ENCODE peak calls at places on chromosomes 16 and 17, in nine cellular contexts. L is left ventricle myocardium inferior, M is BE2C, O is nephron progenitor cell, H is GM12864, U is fibroblast of lung, I is ascending aorta, S is Caco-2, Y is lung. J is an unnamed sample.

GRCh38 chr16:55466209-55466608 is 12.8 kb upstream of the MMP2 start:
- DNase-seq in L (no peak), Y (no peak), H (no peak), O (no peak), U (no peak), I (no peak), S (no peak), M (no peak), J (no peak)

GRCh38 chr16:70418274-70418992 is 20.5 kb downstream of the ST3GAL2 start:
- DNase-seq in Y (no peak), S (no peak), U (no peak), M (no peak), H (no peak), O (no peak), L (no peak), I (no peak), J (no peak)

GRCh38 chr16:1426734-1427451 is 4.0 kb upstream of the PERCC1 start:
- DNase-seq in L (no peak), U (no peak), M (peak; percentile 20), Y (no peak), O (no peak), S (no peak), I (no peak), H (no peak), J (no peak)

GRCh38 chr16:50304467-50305440 is 38.4 kb downstream of the ADCY7 start:
- DNase-seq in L (no peak), U (no peak), Y (no peak), I (no peak), H (no peak), S (no peak), O (no peak), M (no peak), J (no peak)

GRCh38 chr16:25996052-25996451 is 304.3 kb downstream of the HS3ST4 start:
- DNase-seq in L (no peak), H (no peak), O (no peak), Y (no peak), M (no peak), I (no peak), S (no peak), U (no peak), J (no peak)

GRCh38 chr17:17269926-17270773 is 10.9 kb downstream of the COPS3 start:
- DNase-seq in S (no peak), H (no peak), I (no peak), U (no peak), L (no peak), Y (no peak), M (peak; percentile 12), O (peak; percentile 8), J (peak; percentile 37)

GRCh38 chr16:69626256-69626655 is 60.5 kb downstream of the NFAT5 start:
- DNase-seq in L (no peak), U (peak; percentile 37), S (no peak), M (no peak), O (no peak), H (no peak), Y (no peak), I (no peak), J (no peak)

GRCh38 chr17:64679710-64680216 is 17.7 kb upstream of the SMURF2 start:
- DNase-seq in U (peak; percentile 99), I (no peak), S (no peak), H (no peak), L (no peak), M (no peak), O (no peak), Y (no peak), J (no peak)

GRCh38 chr17:79036609-79037008 is 12.6 kb downstream of the C1QTNF1 start:
- DNase-seq in I (no peak), L (no peak), M (no peak), U (peak; percentile 87), Y (no peak), O (no peak), S (no peak), H (no peak), J (no peak)

GRCh38 chr17:63490321-63490720 is 13.5 kb downstream of the ACE start:
- DNase-seq in M (no peak), L (no peak), O (no peak), S (no peak), I (no peak), H (no peak), U (no peak), Y (no peak), J (no peak)

GRCh38 chr16:46765050-46765449 is 16.9 kb upstream of the MYLK3 start:
- DNase-seq in O (no peak), S (no peak), H (no peak), L (no peak), U (peak; percentile 91), I (no peak), M (no peak), Y (no peak), J (no peak)

GRCh38 chr17:58525239-58525638 is 10.8 kb upstream of the MTMR4 start:
- DNase-seq in O (no peak), Y (no peak), I (no peak), U (peak; percentile 90), S (no peak), M (no peak), L (peak; percentile 63), H (no peak), J (no peak)

GRCh38 chr17:31216053-31216751 is 80.8 kb downstream of the OMG start:
- DNase-seq in Y (no peak), M (no peak), I (no peak), L (no peak), U (peak; percentile 77), O (no peak), S (no peak), H (peak; percentile 15), J (no peak)

GRCh38 chr16:50310308-50311133 is 44.2 kb downstream of the ADCY7 start:
- DNase-seq in L (no peak), O (no peak), M (no peak), S (peak; percentile 42), I (no peak), U (no peak), Y (no peak), H (no peak), J (no peak)

GRCh38 chr16:80717611-80718010 is 86.8 kb downstream of the CDYL2 start:
- DNase-seq in Y (no peak), U (no peak), O (no peak), I (no peak), S (no peak), M (no peak), L (no peak), H (no peak), J (no peak)

GRCh38 chr16:50719401-50720337 is 22.2 kb upstream of the CYLD start:
- DNase-seq in I (no peak), H (no peak), U (no peak), S (peak; percentile 79), L (no peak), O (no peak), M (no peak), Y (no peak), J (no peak)

GRCh38 chr17:79593636-79594035 is 17.2 kb downstream of the RBFOX3 start:
- DNase-seq in Y (no peak), O (no peak), H (no peak), L (no peak), I (no peak), M (no peak), U (no peak), S (no peak), J (no peak)

GRCh38 chr17:73062726-73063125 is 29.8 kb downstream of the SLC39A11 start:
- DNase-seq in Y (no peak), O (no peak), I (no peak), S (no peak), U (no peak), H (no peak), M (no peak), L (no peak), J (no peak)

GRCh38 chr16:87317766-87318121 is 552 bp upstream of the C16orf95 start:
- DNase-seq in M (peak; percentile 44), L (peak; percentile 34), H (no peak), S (peak; percentile 75), O (peak; percentile 43), U (peak; percentile 64), Y (peak; percentile 60), I (no peak), J (peak; percentile 29)

DNA sequence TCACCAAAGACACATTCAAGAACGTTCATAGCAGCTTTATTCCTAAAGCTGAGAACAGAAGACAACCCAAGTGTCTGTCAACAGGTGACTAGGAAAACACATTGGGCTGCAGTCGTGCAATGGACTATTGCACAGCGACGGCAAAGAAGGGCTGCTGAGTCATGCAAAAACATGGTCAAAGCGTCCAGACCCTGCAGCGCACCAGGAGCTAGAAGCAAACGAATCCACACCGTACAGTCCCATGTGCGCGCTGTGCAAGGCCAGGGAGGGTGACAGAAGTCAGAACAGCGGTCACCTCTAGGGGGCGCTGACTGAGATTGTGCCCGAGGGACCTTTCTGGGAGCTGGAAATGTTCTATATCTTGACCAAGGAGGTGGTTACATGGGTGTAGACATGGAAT is 266.4 kb downstream of the MAF start:
- DNase-seq in L (no peak), H (no peak), S (no peak), U (no peak), O (peak; percentile 27), I (no peak), Y (no peak), M (no peak), J (peak; percentile 59)
- TF ChIP-seq CTCF in L (peak; percentile 39), H (peak; percentile 57), S (peak; percentile 55), U (no peak), O (peak; percentile 33), I (no peak), Y (no peak), M (no peak), J (peak; percentile 80)

DNA sequence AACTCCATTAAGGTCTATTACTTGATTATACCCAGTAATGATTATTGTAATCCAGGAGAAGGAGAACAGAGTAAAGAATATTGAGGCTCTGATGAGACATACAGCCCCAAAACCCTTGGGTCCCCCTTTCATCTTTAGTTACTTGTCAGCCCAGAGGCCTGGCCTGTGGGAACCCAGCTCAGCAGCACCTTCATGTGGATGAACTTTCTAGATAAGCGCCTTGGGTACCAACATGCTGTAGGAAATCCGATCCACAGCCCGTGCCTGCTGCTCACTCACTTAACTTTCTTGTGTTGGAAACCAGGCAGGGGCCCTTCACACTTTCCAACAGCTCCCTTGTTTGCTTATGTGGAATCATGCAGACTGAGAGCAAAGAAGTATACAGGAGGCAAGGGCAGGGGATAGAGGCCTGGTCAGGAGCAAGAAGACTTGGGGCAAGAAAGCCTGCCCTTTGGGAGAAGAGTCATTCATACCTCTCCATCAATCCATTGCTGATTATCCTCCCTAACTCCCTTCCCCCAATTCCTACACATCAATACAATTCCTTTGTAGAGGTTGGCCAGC is 64.0 kb upstream of the SOX9 start:
- DNase-seq in I (no peak), M (no peak), Y (no peak), U (no peak), O (no peak), H (no peak), S (no peak), L (no peak), J (no peak)
- TF ChIP-seq CTCF in I (no peak), M (peak; percentile 12), Y (no peak), U (no peak), O (no peak), H (no peak), S (no peak), L (no peak), J (no peak)

GRCh38 chr16:89574681-89575246 is 794 bp upstream of the CPNE7 start:
- DNase-seq in H (no peak), S (no peak), M (peak; percentile 11), L (peak; percentile 32), Y (no peak), O (peak; percentile 81), I (no peak), U (peak; percentile 62), J (peak; percentile 93)
- TF ChIP-seq CTCF in H (peak; percentile 76), S (no peak), M (no peak), L (peak; percentile 70), Y (peak; percentile 39), O (peak; percentile 56), I (peak; percentile 41), U (peak; percentile 46), J (peak; percentile 63)

GRCh38 chr17:32873114-32873513 is 3.8 kb downstream of the MYO1D start:
- DNase-seq in S (no peak), Y (peak; percentile 42), U (no peak), I (no peak), O (no peak), L (no peak), M (no peak), H (no peak), J (no peak)
- TF ChIP-seq CTCF in S (no peak), Y (no peak), U (no peak), I (no peak), O (no peak), L (no peak), M (no peak), H (no peak), J (no peak)